ENCODE peak calls at places on chromosomes 16 and 17, in four cellular contexts. S is omental fat pad, Z is neural crest cell, C is heart left ventricle. G is an unnamed sample.

GRCh38 chr17:80877095-80877828 is 114.4 kb upstream of the CHMP6 start:
- DNase-seq in C (no peak), Z (no peak), S (no peak), G (no peak)

GRCh38 chr16:79740153-79740720 is 139.7 kb upstream of the MAF start:
- DNase-seq in Z (no peak), C (no peak), S (no peak), G (no peak)

GRCh38 chr16:58563235-58563634 is 47.9 kb downstream of the SETD6 start:
- DNase-seq in Z (no peak), C (no peak), S (no peak), G (no peak)

GRCh38 chr17:10171057-10171456 is 27.3 kb downstream of the GAS7 start:
- DNase-seq in C (peak), S (no peak), Z (no peak), G (no peak)

GRCh38 chr16:58656872-58657271 is 27.2 kb upstream of the CNOT1 start:
- DNase-seq in Z (no peak), C (no peak), S (no peak), G (no peak)

GRCh38 chr17:31538080-31538762 is 146.7 kb downstream of the RAB11FIP4 start:
- DNase-seq in C (no peak), Z (no peak), S (no peak), G (no peak)

GRCh38 chr17:21243516-21244303 is 9.5 kb downstream of the NATD1 start:
- DNase-seq in S (no peak), Z (no peak), C (no peak), G (no peak)

GRCh38 chr16:2814757-2815298 is 2.2 kb upstream of the PRSS21 start:
- DNase-seq in Z (no peak), S (peak), C (no peak), G (no peak)

GRCh38 chr17:8788998-8789397 is 10.2 kb downstream of the MFSD6L start:
- DNase-seq in Z (no peak), S (no peak), C (no peak), G (no peak)

GRCh38 chr16:88807626-88808453 is 3.9 kb downstream of the APRT start:
- DNase-seq in C (no peak), S (no peak), Z (no peak), G (no peak)

GRCh38 chr17:79439493-79439892 is 171.4 kb downstream of the RBFOX3 start:
- DNase-seq in Z (no peak), S (no peak), C (no peak), G (no peak)

GRCh38 chr17:79435962-79436361 is 174.9 kb downstream of the RBFOX3 start:
- DNase-seq in Z (no peak), S (no peak), C (no peak), G (no peak)

GRCh38 chr17:79437081-79437480 is 173.8 kb downstream of the RBFOX3 start:
- DNase-seq in C (no peak), S (no peak), Z (no peak), G (no peak)

GRCh38 chr17:79438936-79439335 is 171.9 kb downstream of the RBFOX3 start:
- DNase-seq in Z (no peak), S (no peak), C (no peak), G (no peak)

DNA sequence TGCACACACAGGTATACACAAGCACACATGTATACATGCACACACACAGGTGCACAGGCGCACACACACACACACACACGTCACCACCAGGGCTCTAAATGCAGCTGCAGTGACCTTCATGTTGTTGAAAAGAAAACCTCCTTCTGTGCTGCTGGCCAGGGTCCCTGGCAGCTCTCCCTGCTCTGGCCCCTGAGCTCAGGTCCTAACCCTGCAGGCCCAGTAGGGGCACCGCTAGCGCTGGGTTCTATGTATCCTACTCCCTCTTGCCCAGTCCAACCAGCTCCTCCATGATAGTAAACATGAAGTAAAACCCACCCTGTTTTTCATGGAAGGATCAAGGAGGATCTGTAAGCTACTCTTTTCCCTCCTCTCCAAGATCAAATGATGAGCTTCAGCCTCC is 172.8 kb downstream of the RBFOX3 start:
- DNase-seq in S (no peak), Z (no peak), C (no peak), G (no peak)
- TF ChIP-seq CTCF in S (no peak), Z (no peak), C (no peak), G (no peak)

DNA sequence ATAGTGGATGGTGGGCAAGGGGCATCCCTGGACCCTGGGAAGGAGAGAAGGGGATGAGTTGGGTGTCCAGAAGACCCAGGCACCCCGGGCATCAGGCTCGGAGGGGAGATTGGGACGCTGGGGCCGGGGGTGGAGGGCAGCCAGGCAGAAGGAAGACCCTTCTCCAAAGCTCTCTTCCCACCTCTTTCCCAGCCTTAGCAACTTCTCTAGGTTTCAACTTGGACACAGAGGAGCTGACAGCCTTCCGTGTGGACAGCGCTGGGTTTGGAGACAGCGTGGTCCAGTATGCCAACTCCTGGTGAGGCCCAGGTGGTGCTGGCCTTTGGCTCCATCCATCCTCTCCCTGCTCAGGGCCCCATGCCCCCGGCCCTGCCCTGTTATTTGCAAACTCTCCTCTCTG is 725 bp downstream of the ITGAX start:
- DNase-seq in C (no peak), Z (no peak), S (no peak), G (no peak)
- TF ChIP-seq CTCF in C (no peak), Z (no peak), S (no peak), G (no peak)

GRCh38 chr16:14198012-14198411 is 126.9 kb downstream of the MRTFB start:
- DNase-seq in Z (no peak), C (no peak), S (no peak), G (no peak)
- TF ChIP-seq CTCF in Z (no peak), C (no peak), S (no peak), G (no peak)

GRCh38 chr17:38353084-38353604 is 1.5 kb downstream of the SOCS7 start:
- DNase-seq in Z (no peak), S (no peak), C (no peak), G (no peak)
- TF ChIP-seq CTCF in Z (no peak), S (no peak), C (no peak), G (no peak)

GRCh38 chr16:9821970-9822369 is 360.3 kb downstream of the GRIN2A start:
- DNase-seq in Z (no peak), C (no peak), S (no peak), G (no peak)

GRCh38 chr16:9823510-9823909 is 358.7 kb downstream of the GRIN2A start:
- DNase-seq in S (no peak), Z (no peak), C (no peak), G (no peak)

GRCh38 chr16:9818702-9819101 is 363.5 kb downstream of the GRIN2A start:
- DNase-seq in S (no peak), C (no peak), Z (no peak), G (no peak)

GRCh38 chr16:9821331-9821730 is 360.9 kb downstream of the GRIN2A start:
- DNase-seq in C (no peak), Z (no peak), S (no peak), G (no peak)

DNA sequence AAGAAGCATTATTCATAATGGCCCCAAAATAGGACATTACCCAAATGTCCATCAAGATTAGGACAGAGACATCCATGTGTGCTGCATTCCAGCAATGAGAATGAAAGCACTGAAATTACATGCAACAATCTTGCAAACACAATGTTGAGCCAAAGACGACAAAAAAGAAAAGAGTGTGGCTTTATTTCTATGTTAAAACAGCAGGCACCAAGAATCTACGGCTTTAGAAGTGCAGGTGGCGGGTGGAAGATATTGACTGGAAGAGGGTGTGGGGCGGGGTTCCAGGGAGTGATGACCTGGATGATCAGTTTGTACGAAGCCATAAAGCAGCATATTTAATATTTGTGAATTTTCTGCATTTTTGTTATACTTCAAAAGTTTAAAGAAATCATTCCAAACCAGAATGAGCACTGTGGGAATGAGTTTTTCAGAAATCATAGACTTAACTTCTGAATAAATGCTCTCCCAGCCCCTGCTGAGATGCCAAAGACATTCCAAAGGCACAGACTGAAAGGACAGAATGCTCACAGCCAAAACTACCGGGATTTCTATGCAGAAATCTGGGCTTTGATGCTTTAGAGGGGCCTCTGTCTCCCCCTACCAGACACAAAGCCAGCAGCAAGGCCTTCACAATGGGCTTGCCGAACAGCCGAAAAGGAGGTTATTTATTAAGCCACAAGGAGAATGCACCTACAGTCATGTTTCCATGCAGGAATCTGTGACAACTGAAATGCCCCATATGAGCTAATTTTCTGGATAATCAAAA is 361.6 kb downstream of the GRIN2A start:
- DNase-seq in S (no peak), C (no peak), Z (peak), G (no peak)
- TF ChIP-seq CTCF in S (no peak), C (no peak), Z (peak), G (peak)

DNA sequence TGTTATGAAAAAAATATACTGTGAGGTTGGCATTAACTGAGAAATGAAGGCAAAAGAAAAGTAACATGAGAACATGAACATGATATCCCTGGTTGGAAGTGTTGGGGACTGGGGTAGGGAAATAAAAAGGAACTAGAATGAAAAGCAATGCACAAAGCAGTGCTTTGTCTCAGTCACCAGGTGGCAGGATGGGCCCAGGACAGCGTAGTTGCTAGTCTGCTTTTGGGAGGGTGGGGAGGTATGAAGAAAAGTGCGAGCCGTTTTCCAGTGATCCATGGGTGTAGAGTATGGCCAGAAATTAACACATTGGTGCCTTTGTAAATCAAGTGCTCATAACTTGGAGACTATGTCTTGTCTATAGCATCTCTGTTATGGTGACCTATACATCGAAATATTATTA is 662.5 kb upstream of the SALL1 start:
- DNase-seq in C (no peak), Z (no peak), S (no peak), G (no peak)
- TF ChIP-seq CTCF in C (no peak), Z (peak), S (no peak), G (peak)

GRCh38 chr17:75853410-75853809 is 1.7 kb downstream of the WBP2 start:
- DNase-seq in Z (no peak), C (no peak), S (no peak), G (no peak)

GRCh38 chr17:75855310-75856061 is at the start of gene WBP2:
- DNase-seq in S (peak), Z (peak), C (peak), G (peak)

GRCh38 chr17:75856062-75856681 is 1.0 kb upstream of the WBP2 start:
- DNase-seq in S (no peak), C (no peak), Z (peak), G (peak)

GRCh38 chr17:75854111-75854748 is 905 bp downstream of the WBP2 start:
- DNase-seq in S (no peak), Z (no peak), C (no peak), G (no peak)

DNA sequence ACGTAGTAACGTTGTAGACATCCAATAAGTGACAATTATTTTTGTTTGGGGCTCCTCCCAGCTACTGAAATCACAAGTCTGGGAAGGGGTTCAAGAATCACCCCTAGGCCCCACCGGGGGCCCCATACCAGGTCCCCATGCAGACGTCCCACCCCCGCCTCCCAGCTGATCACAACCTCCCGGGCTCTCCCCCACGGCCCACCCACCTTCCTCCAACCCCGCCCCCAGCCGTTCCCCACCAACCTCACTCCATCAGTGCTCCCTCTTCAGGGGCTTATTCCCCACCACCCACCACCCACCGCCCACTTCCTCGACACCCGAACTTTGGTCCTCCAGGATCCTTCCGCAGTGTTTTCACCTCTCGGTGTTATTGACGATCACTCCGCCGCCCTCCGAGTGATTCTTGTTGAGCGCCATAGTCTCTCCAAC is 240 bp downstream of the WBP2 start:
- DNase-seq in Z (no peak), S (no peak), C (no peak), G (no peak)
- TF ChIP-seq CTCF in Z (no peak), S (no peak), C (no peak), G (no peak)

GRCh38 chr16:17342031-17342430 is 128.7 kb downstream of the XYLT1 start:
- DNase-seq in S (no peak), C (no peak), Z (no peak), G (no peak)
- TF ChIP-seq CTCF in S (no peak), C (no peak), Z (no peak), G (no peak)

DNA sequence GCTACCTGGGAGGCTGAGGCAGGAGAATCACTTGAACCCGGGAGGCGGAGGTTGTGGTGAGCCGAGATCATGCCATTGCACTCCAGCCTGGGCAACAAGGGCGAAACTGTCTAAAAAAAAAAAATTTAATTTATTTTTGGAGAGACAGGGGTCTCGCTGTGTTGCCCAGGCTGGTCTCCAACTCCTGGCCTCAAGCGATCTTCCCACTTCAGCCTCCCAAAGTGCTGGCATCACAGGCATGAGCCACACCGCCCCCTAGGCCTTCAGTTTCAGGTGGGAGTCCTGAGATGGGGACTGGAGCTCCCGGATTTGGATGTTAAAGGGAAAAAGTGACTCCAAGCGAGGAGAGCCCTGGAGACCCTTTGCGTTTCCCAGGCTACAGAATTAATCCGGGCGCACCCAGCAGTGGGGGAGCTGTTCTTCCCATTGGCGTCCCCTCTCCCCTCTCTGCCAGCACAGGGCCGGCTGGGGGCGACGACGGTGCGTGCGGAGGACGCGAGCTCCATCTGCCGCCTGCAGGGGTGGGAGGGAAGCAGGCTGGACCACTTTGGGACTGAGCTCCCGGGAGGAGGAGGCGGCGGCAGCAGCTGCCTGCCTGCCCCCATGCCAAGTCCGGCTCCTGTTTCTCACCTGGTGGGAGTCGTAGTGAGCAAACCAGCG is 49.3 kb upstream of the USP7 start:
- DNase-seq in Z (peak), S (no peak), C (no peak), G (no peak)
- TF ChIP-seq CTCF in Z (peak), S (no peak), C (peak), G (peak)

GRCh38 chr16:82260212-82260795 is 90.3 kb upstream of the MPHOSPH6 start:
- DNase-seq in S (no peak), Z (no peak), C (no peak), G (no peak)

GRCh38 chr16:82263456-82264159 is 93.6 kb upstream of the MPHOSPH6 start:
- DNase-seq in C (peak), Z (peak), S (no peak), G (no peak)

GRCh38 chr16:82262244-82262643 is 92.2 kb upstream of the MPHOSPH6 start:
- DNase-seq in S (no peak), C (no peak), Z (no peak), G (no peak)

GRCh38 chr16:82265809-82266208 is 95.8 kb upstream of the MPHOSPH6 start:
- DNase-seq in C (no peak), Z (no peak), S (no peak), G (no peak)

DNA sequence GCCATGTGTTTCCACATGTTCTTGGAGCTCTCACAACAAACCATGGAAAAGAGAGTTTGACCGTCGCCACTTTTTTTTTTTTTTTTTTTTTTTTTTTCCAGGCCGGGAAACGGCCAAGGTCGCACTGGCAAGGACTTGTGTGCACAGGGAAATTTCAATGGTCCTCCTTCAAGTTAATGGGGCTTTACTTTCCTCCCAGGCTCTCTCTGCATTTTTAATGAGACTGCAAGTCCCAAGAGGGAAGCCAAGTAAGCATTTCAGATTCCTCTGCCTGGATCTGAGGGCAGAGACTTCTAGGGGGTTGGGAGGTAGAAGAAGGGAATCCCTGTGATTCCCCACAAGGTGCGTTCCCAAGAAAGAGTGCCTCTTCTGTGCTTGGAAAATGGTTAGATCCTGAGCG is 94.8 kb upstream of the MPHOSPH6 start:
- DNase-seq in Z (no peak), C (no peak), S (no peak), G (no peak)
- TF ChIP-seq CTCF in Z (no peak), C (no peak), S (no peak), G (no peak)

G was measured in type B pancreatic cell.